ENCODE peak calls at places on chromosomes 5 and 9, in six cellular contexts. T is K562, A is WTC11, H is HCT116, P is GM12878, D is HepG2. L is an unnamed sample.

GRCh38 chr5:55618318-55618717 is 83.6 kb upstream of the PLPP1 start:
- DNase-seq in T (no peak), A (no peak), H (no peak), P (no peak), D (no peak), L (no peak)

GRCh38 chr5:157955541-157956172 is 96.7 kb upstream of the CLINT1 start:
- DNase-seq in T (no peak), A (no peak), H (no peak), P (no peak), D (no peak), L (no peak)

GRCh38 chr5:171269717-171270116 is 39.3 kb upstream of the TLX3 start:
- DNase-seq in T (no peak), A (no peak), H (peak; percentile 6), P (no peak), D (no peak), L (no peak)

GRCh38 chr5:67659288-67659687 is 462.7 kb upstream of the CD180 start:
- DNase-seq in T (no peak), A (no peak), H (no peak), P (no peak), D (no peak), L (no peak)

GRCh38 chr5:151238303-151238741 is 14.4 kb upstream of the CCDC69 start:
- DNase-seq in T (no peak), A (peak; percentile 28), H (no peak), P (no peak), D (no peak), L (peak; percentile 60)

GRCh38 chr9:130932220-130933069 is 6.6 kb downstream of the FIBCD1 start:
- DNase-seq in T (peak; percentile 65), A (peak; percentile 35), H (no peak), P (no peak), D (no peak), L (no peak)

GRCh38 chr9:110101531-110102161 is 106.3 kb downstream of the C9orf152 start:
- DNase-seq in T (no peak), A (no peak), H (no peak), P (peak; percentile 91), D (no peak), L (no peak)

GRCh38 chr9:70081120-70081495 is 37.5 kb downstream of the MAMDC2 start:
- DNase-seq in T (no peak), A (no peak), H (no peak), P (no peak), D (no peak), L (no peak)

GRCh38 chr5:174755103-174755502 is 30.7 kb downstream of the MSX2 start:
- DNase-seq in T (no peak), A (no peak), H (no peak), P (no peak), D (no peak), L (no peak)

GRCh38 chr9:136374183-136374575 is 710 bp upstream of the CARD9 start:
- DNase-seq in T (no peak), A (no peak), H (no peak), P (no peak), D (no peak), L (no peak)

GRCh38 chr5:152142845-152143469 is 218.3 kb upstream of the GLRA1 start:
- DNase-seq in T (peak; percentile 78), A (peak; percentile 82), H (peak; percentile 33), P (peak; percentile 3), D (peak; percentile 43), L (peak; percentile 86)

GRCh38 chr5:160655717-160656116 is 196.3 kb downstream of the ATP10B start:
- DNase-seq in T (no peak), A (no peak), H (no peak), P (no peak), D (no peak), L (no peak)

GRCh38 chr5:113218906-113219517 is 215.8 kb downstream of the TSSK1B start:
- DNase-seq in T (no peak), A (no peak), H (no peak), P (no peak), D (no peak), L (no peak)

GRCh38 chr9:6068983-6069382 is 53.6 kb upstream of the RANBP6 start:
- DNase-seq in T (no peak), A (no peak), H (no peak), P (peak; percentile 45), D (no peak), L (no peak)

GRCh38 chr5:149135536-149136201 is 5.6 kb upstream of the ABLIM3 start:
- DNase-seq in T (no peak), A (no peak), H (no peak), P (no peak), D (no peak), L (no peak)

GRCh38 chr5:145847499-145848497 is 12.7 kb upstream of the PRELID2 start:
- DNase-seq in T (peak; percentile 35), A (no peak), H (peak; percentile 40), P (no peak), D (no peak), L (no peak)

GRCh38 chr5:52878671-52879070 is 91.0 kb downstream of the ITGA1 start:
- DNase-seq in T (no peak), A (no peak), H (no peak), P (no peak), D (no peak), L (no peak)

DNA sequence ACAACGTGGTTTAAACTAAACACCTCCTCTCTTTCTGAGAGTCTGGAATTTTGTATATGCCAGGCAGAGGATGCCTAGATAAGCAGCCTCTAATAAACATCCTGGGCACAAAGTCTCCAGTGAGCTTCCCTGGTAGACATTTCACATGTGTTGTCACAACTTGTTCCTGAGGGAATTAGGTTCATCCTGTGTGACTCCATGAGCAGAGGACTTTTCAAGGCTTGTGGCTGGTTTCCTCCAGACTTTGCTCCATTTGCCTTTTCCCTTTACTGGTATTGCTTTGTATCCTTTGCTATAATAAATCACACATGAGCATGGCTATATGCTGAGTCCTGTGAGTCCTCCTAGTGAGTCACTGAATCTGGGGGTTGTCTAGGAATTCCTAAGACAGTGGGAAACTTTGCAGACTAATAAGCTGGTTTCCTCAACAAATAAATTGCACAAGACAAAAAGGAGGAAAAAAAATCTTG is 77.4 kb downstream of the NR2F1-AS1 start:
- DNase-seq in T (no peak), A (no peak), H (no peak), P (no peak), D (peak; percentile 3), L (no peak)
- TF ChIP-seq ATF3 in T (no peak), A (no peak), H (no peak), P (no peak), D (no peak), L (no peak)

DNA sequence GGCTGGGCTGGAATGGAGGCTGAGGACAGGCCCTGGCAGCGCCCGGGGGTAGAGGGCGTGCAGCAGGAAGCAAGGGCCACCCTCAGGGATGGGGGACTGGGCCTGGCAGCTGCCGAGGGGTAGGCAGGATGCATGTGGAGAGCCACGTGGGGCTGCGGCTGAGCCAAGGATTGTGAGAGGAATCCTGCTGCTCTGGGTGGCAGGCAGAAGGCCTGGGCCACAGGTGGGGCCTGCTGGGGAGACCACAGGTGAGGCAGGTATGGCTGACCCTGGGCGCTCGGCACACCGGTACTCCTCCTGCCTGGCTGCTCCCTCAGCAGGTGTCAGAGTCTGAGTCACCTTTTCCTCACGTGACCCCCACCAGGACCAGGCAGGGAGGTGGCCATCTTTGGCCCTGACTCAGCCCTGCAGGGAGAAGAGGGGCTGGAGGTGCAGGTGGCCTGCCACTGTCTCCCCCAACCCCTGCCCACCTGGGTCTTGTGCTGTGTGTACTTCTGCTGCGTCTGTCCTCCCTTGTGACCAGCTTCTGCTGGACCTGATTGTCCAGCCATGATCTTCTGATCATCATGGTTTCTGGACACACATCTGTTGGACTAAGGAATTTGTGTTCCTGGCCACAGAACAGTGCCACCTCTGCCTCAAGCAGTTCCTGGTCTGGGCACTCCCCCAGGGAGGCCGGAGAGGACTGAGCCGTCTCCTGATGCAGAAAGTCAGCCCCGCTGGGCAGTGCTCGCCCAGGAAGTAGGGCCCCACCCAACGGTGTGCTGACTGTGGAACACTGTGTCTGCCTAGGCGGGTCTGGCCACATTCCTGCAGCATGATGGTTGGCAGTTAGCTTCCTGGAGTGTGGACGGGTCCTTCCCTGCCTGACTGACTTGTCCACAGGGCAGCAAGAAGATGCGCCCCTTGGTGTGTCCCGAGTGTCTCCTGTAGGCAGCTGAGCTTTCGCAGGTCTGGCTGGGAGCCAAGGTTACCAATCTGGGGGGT is 6.4 kb downstream of the ARRDC1 start:
- DNase-seq in T (peak; percentile 48), A (no peak), H (peak; percentile 90), P (no peak), D (peak; percentile 47), L (no peak)
- TF ChIP-seq ATF3 in T (peak; percentile 83), A (no peak), H (no peak), P (no peak), D (no peak), L (no peak)

GRCh38 chr9:33919276-33919897 is 102.4 kb downstream of the UBE2R2 start:
- DNase-seq in T (no peak), A (no peak), H (no peak), P (no peak), D (no peak), L (no peak)
- TF ChIP-seq ATF3 in T (no peak), A (no peak), H (no peak), P (no peak), D (no peak), L (no peak)

DNA sequence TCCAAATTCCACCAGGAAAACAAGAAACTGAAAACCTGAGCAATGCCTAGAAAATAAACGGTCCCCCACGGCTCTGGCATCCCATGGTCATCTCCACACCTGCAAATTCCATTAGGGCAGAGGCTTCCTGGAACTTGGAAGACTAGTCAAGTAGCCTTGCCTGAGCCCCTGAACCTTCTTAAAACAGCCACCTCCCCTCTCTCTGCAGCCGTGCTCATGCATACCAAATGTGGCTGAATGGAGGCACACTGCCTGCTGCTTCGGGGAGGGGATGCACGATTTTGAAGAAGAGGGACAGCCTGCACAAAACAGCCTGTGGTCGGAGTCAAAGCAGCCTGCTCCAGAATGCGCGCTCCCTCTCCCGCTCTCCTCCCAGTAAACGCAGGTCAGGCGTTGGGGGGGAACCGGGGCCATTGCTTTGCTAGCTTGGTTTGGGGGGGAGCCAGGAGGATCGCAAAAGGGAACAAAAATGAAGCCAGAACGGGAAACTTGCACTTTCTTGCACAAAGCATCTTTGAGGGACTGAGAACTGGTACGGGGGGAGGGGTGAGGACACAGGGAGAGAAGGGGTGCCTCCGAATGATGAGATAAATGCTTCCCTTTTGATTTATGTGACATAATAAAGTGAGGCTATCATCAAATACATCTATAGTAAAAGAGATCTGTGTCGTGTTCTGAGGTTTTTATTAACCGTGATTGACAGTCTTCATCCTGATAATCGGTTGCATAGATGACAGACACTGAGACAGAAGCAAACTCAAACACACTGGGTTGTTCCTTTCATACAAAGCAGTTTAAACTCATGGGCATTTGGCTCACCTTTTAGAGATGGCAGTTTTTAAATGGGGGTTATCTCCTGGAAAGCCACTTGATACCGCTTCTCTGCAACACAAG is at the start of gene TRPM3:
- DNase-seq in T (no peak), A (peak; percentile 62), H (no peak), P (no peak), D (no peak), L (peak; percentile 19)
- TF ChIP-seq ATF3 in T (no peak), A (no peak), H (no peak), P (no peak), D (no peak), L (no peak)

GRCh38 chr9:134642385-134643181 is 980 bp downstream of the COL5A1 start:
- DNase-seq in T (no peak), A (peak; percentile 41), H (no peak), P (no peak), D (no peak), L (peak; percentile 66)

GRCh38 chr9:134641989-134642384 is 384 bp downstream of the COL5A1 start:
- DNase-seq in T (no peak), A (no peak), H (no peak), P (no peak), D (no peak), L (no peak)

GRCh38 chr9:134640491-134641172 is 971 bp upstream of the COL5A1 start:
- DNase-seq in T (no peak), A (no peak), H (no peak), P (no peak), D (no peak), L (no peak)

GRCh38 chr9:134639994-134640393 is 1.6 kb upstream of the COL5A1 start:
- DNase-seq in T (no peak), A (no peak), H (no peak), P (no peak), D (no peak), L (no peak)

GRCh38 chr9:134641173-134641985 is at the start of gene COL5A1:
- DNase-seq in T (peak; percentile 71), A (peak; percentile 89), H (no peak), P (no peak), D (no peak), L (peak; percentile 92)
- TF ChIP-seq ATF3 in T (no peak), A (no peak), H (no peak), P (no peak), D (no peak), L (no peak)